ENCODE peak calls at places on chromosomes 16 and 17, in seven cellular contexts. X is activated CD8-positive, alpha-beta memory T cell treated with anti-CD3 and anti-CD28 coated beads for 4 hours; J is retinal pigment epithelial cell; H is effector memory CD8-positive, alpha-beta T cell; R is hypothalamus; L is NCI-H748 treated with DMSO at 0.1 percent for 48 hours; S is activated T-cell treated with anti-CD3 and anti-CD28 coated beads for 1 hour. F is an unnamed sample.

GRCh38 chr17:44198721-44199552 is 747 bp downstream of the ATXN7L3 start:
- DNase-seq in H (peak), R (peak), S (peak), L (no peak), X (no peak), J (no peak), F (peak)

GRCh38 chr17:74298690-74299617 is 24.9 kb downstream of the DNAI2 start:
- DNase-seq in L (no peak), J (no peak), H (no peak), R (no peak), S (no peak), X (no peak), F (no peak)

GRCh38 chr17:37779554-37779953 is 34.7 kb upstream of the HNF1B start:
- DNase-seq in H (no peak), L (no peak), S (no peak), J (no peak), X (no peak), R (no peak), F (no peak)

GRCh38 chr16:87644186-87644585 is 41.9 kb downstream of the JPH3 start:
- DNase-seq in R (no peak), L (no peak), S (no peak), H (no peak), X (no peak), J (no peak), F (no peak)

GRCh38 chr17:41540921-41541625 is 13.0 kb upstream of the KRT19 start:
- DNase-seq in R (no peak), L (no peak), S (no peak), J (no peak), H (no peak), X (no peak), F (no peak)

GRCh38 chr17:4944554-4945175 is 3.7 kb downstream of the PFN1 start:
- DNase-seq in J (no peak), X (no peak), L (no peak), R (no peak), S (no peak), H (no peak), F (peak)

GRCh38 chr16:87072101-87072500 is 245.1 kb downstream of the C16orf95 start:
- DNase-seq in L (no peak), H (no peak), S (no peak), X (no peak), J (no peak), R (no peak), F (no peak)

GRCh38 chr16:75308011-75308410 is 56.6 kb upstream of the BCAR1 start:
- DNase-seq in L (no peak), J (no peak), H (no peak), S (no peak), X (no peak), R (no peak), F (no peak)

GRCh38 chr17:27562777-27563455 is 68.1 kb upstream of the LGALS9 start:
- DNase-seq in S (no peak), J (no peak), X (no peak), L (no peak), R (no peak), H (no peak), F (no peak)

GRCh38 chr16:67563708-67564468 is 1.6 kb downstream of the CTCF start:
- DNase-seq in R (no peak), L (no peak), S (no peak), J (peak), X (no peak), H (no peak), F (peak)

GRCh38 chr17:79800325-79801155 is 3.7 kb upstream of the CBX8 start:
- DNase-seq in X (no peak), S (no peak), R (no peak), L (peak), J (no peak), H (no peak), F (peak)